ENCODE peak calls at places on chromosomes 6 and 20, in seven cellular contexts. K is H1, W is neural progenitor cell, U is osteoblast, O is HCT116, B is PC-9, J is mammary epithelial cell. H is an unnamed sample. For H3K79me2, the result is how much of the 10 kb centered on the place peaks cover.

GRCh38 chr6:28511628-28512300 is 3.8 kb downstream of the GPX6 start:
- DNase-seq in O (no peak), J (no peak), W (no peak), B (no peak), U (no peak), K (no peak), H (no peak)

GRCh38 chr6:35664945-35665344 is 23.8 kb downstream of the FKBP5 start:
- DNase-seq in W (no peak), O (no peak), J (no peak), U (no peak), B (no peak), K (no peak), H (no peak)

GRCh38 chr20:35055445-35056276 is 36.9 kb downstream of the TRPC4AP start:
- DNase-seq in K (no peak), B (no peak), O (no peak), U (peak), W (no peak), J (no peak), H (no peak)

GRCh38 chr6:91590191-91590590 is 1003.3 kb upstream of the MAP3K7 start:
- DNase-seq in W (peak), B (no peak), K (no peak), U (no peak), J (no peak), O (no peak), H (no peak)

GRCh38 chr6:14165091-14165490 is 47.5 kb downstream of the CD83 start:
- DNase-seq in W (no peak), K (no peak), O (no peak), J (peak), B (no peak), U (peak), H (no peak)

GRCh38 chr6:76779068-76779467 is 684.2 kb downstream of the HTR1B start:
- DNase-seq in J (no peak), O (no peak), B (no peak), U (no peak), W (no peak), K (no peak), H (peak)

GRCh38 chr20:44065401-44066340 is 121.3 kb downstream of the JPH2 start:
- DNase-seq in U (peak), J (no peak), O (no peak), K (peak), B (no peak), W (no peak), H (no peak)

GRCh38 chr20:11124849-11125505 is 451.2 kb upstream of the JAG1 start:
- DNase-seq in J (no peak), O (no peak), U (no peak), B (no peak), W (no peak), K (no peak), H (peak)

GRCh38 chr20:50129662-50130345 is 16.9 kb upstream of the UBE2V1 start:
- DNase-seq in O (no peak), U (peak), K (no peak), J (no peak), B (no peak), W (no peak), H (no peak)

GRCh38 chr6:12423852-12424251 is 133.7 kb downstream of the EDN1 start:
- DNase-seq in O (no peak), B (no peak), W (no peak), U (no peak), J (no peak), K (no peak), H (no peak)

GRCh38 chr6:162373192-162373591 is 354.4 kb downstream of the PRKN start:
- DNase-seq in K (no peak), U (no peak), B (no peak), O (no peak), W (no peak), J (no peak), H (no peak)

GRCh38 chr20:10739575-10739974 is 65.8 kb upstream of the JAG1 start:
- DNase-seq in K (no peak), J (peak), O (no peak), U (peak), W (no peak), B (peak), H (peak)

GRCh38 chr6:79066330-79066729 is 11.7 kb downstream of the PHIP start:
- DNase-seq in W (no peak), J (no peak), U (no peak), B (no peak), K (no peak), O (no peak), H (no peak)

GRCh38 chr20:44637490-44638372 is 13.8 kb downstream of the ADA start:
- DNase-seq in U (no peak), O (no peak), J (no peak), K (no peak), B (no peak), W (no peak), H (no peak)

GRCh38 chr6:100833972-100834574 is 47.1 kb downstream of the ASCC3 start:
- DNase-seq in W (no peak), O (no peak), J (no peak), U (no peak), B (no peak), K (no peak), H (no peak)

GRCh38 chr6:43671801-43672690 is 15.5 kb downstream of the MRPS18A start:
- DNase-seq in U (peak), K (no peak), J (no peak), B (no peak), W (no peak), O (no peak), H (no peak)

GRCh38 chr20:48260370-48260769 is 475.1 kb upstream of the SULF2 start:
- DNase-seq in J (no peak), B (no peak), U (no peak), K (no peak), O (no peak), W (no peak), H (no peak)

GRCh38 chr20:43915209-43916072 is 789 bp downstream of the TOX2 start:
- DNase-seq in B (no peak), K (peak), J (no peak), O (no peak), W (peak), U (no peak), H (peak)

GRCh38 chr20:47642118-47642517 is 140.4 kb downstream of the NCOA3 start:
- DNase-seq in K (no peak), B (no peak), O (no peak), W (no peak), J (no peak), U (no peak), H (no peak)

GRCh38 chr20:46229478-46229877 is 78.8 kb downstream of the CDH22 start:
- DNase-seq in W (peak), J (no peak), K (no peak), B (no peak), O (no peak), U (no peak), H (no peak)

GRCh38 chr20:46285072-46285471 is 23.2 kb downstream of the CDH22 start:
- DNase-seq in K (no peak), W (no peak), U (no peak), O (no peak), B (no peak), J (no peak), H (no peak)

GRCh38 chr6:15410126-15410391 is 164.2 kb downstream of the JARID2 start:
- DNase-seq in J (no peak), W (no peak), K (peak), B (no peak), O (no peak), U (no peak), H (no peak)

GRCh38 chr6:32622545-32623401 is 14.4 kb upstream of the HLA-DQA1 start:
- DNase-seq in J (peak), K (no peak), O (no peak), B (peak), W (peak), U (no peak), H (no peak)

GRCh38 chr6:77652739-77653138 is at the start of gene MEI4:
- DNase-seq in O (no peak), U (no peak), B (no peak), W (no peak), K (no peak), J (no peak), H (no peak)

GRCh38 chr6:146281963-146282362 is 253.1 kb downstream of the GRM1 start:
- DNase-seq in B (no peak), U (no peak), J (no peak), K (no peak), O (no peak), W (no peak), H (no peak)

GRCh38 chr6:24797596-24798216 is 1.0 kb downstream of the ARMH2 start:
- DNase-seq in U (no peak), O (no peak), J (no peak), W (no peak), B (no peak), K (no peak), H (no peak)

GRCh38 chr20:45822863-45823262 is 4.2 kb downstream of the TNNC2 start:
- DNase-seq in J (peak), K (no peak), B (peak), W (no peak), O (no peak), U (peak), H (no peak)

GRCh38 chr6:85945454-85946185 is 302.9 kb upstream of the SYNCRIP start:
- DNase-seq in K (no peak), J (no peak), U (no peak), O (no peak), B (no peak), W (no peak), H (no peak)

GRCh38 chr20:6420336-6420735 is 297.5 kb upstream of the FERMT1 start:
- DNase-seq in B (no peak), K (no peak), O (no peak), W (no peak), U (no peak), J (no peak), H (no peak)

GRCh38 chr20:64084209-64085152 is at the start of gene LKAAEAR1:
- DNase-seq in W (peak), J (no peak), O (no peak), K (peak), U (peak), B (no peak), H (no peak)

GRCh38 chr6:89787660-89788338 is 31.8 kb downstream of the MDN1 start:
- DNase-seq in K (no peak), O (no peak), U (no peak), J (no peak), W (no peak), B (no peak), H (no peak)

GRCh38 chr6:148448371-148449010 is 105.9 kb downstream of the SASH1 start:
- DNase-seq in U (no peak), J (no peak), K (no peak), O (no peak), B (no peak), W (no peak), H (peak)

GRCh38 chr6:39887692-39888450 is 46.4 kb downstream of the MOCS1 start:
- DNase-seq in W (peak), O (no peak), K (no peak), J (no peak), U (peak), B (no peak), H (peak)

GRCh38 chr6:4313044-4313686 is 177.8 kb upstream of the ECI2 start:
- DNase-seq in W (peak), U (peak), K (no peak), O (peak), J (peak), B (peak), H (peak)

GRCh38 chr20:31508517-31509244 is 5.6 kb upstream of the HM13 start:
- DNase-seq in J (no peak), W (no peak), U (no peak), K (no peak), B (no peak), O (no peak), H (no peak)

GRCh38 chr6:53794073-53794719 is 609 bp upstream of the LRRC1 start:
- DNase-seq in K (peak), W (peak), O (peak), U (peak), B (no peak), J (peak), H (peak)

GRCh38 chr6:56220078-56220477 is 27.3 kb downstream of the COL21A1 start:
- DNase-seq in B (no peak), J (peak), U (no peak), W (no peak), O (no peak), K (no peak), H (no peak)

GRCh38 chr6:19838442-19839236 is 1.5 kb downstream of the ID4 start:
- DNase-seq in K (peak), W (peak), O (peak), J (peak), B (peak), U (no peak), H (no peak)

GRCh38 chr6:33747823-33748222 is 1.1 kb upstream of the IP6K3 start:
- DNase-seq in O (no peak), W (no peak), U (no peak), B (no peak), J (no peak), K (no peak), H (no peak)

GRCh38 chr20:16350465-16350864 is 222.8 kb downstream of the KIF16B start:
- DNase-seq in O (no peak), U (peak), J (peak), W (no peak), K (no peak), B (no peak), H (no peak)

DNA sequence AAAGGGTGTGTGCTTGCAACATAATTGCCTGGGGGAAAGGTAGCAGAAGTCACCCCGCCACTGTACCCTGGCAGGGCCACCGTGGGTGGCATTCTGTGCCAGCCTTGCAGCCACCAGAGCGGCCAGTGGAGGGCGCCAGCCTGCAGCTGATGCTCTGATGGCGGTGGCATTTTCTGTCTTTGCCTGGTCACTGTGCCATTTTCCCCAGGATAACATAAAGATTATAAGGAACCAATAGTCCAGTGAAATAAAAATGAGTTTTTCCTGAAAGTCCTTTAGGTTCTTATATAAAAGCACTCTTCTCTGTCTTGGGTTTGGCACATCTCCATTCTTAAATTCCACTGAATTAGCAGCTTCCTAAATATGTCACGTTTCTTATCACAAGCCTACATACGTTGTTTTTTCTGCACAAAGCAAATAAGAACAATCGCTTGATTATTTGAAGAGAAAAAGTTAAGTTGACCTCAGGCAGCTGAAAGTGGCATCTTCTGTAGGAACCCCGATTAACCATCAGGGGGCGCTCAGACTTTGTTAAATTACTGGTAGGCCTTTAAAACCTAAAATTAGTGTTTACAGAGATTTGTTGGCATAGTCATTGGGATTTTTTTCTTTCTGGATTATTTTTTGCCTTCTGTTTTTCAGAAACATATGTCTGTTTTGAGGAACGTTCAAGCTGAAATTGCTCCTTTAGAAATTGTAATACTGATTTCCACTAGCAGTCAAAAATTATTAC is 67.3 kb upstream of the XRN2 start:
- DNase-seq in K (peak), B (peak), U (peak), O (peak), J (peak), W (peak), H (peak)
- H2AFZ ChIP-seq in K (no peak), B (peak), U (no peak), O (no peak), J (no peak), W (no peak), H (no peak)

GRCh38 chr6:41638801-41639555 is 710 bp downstream of the MDFI start:
- DNase-seq in U (peak), B (no peak), J (peak), O (no peak), K (peak), W (peak), H (peak)

GRCh38 chr6:41637179-41638001 is 878 bp upstream of the MDFI start:
- DNase-seq in U (peak), O (no peak), J (peak), K (peak), W (peak), B (peak), H (peak)

GRCh38 chr6:41636803-41637178 is 1.5 kb upstream of the MDFI start:
- DNase-seq in O (peak), B (peak), U (peak), K (peak), W (peak), J (peak), H (peak)

GRCh38 chr6:41639556-41640371 is 1.5 kb downstream of the MDFI start:
- DNase-seq in B (no peak), K (peak), W (no peak), J (no peak), O (no peak), U (peak), H (no peak)

GRCh38 chr6:41638002-41638800 is at the start of gene MDFI:
- DNase-seq in W (peak), J (peak), O (no peak), U (peak), K (peak), B (no peak), H (peak)
- H3K79me2 ChIP-seq in W (under half), J (half or more), O (under half), U (under half), K (under half), B (under half), H (under half)

GRCh38 chr6:121614115-121614514 is 178.7 kb downstream of the GJA1 start:
- DNase-seq in U (peak), O (no peak), K (no peak), B (no peak), J (no peak), W (no peak), H (peak)

GRCh38 chr6:121603486-121603885 is 168.0 kb downstream of the GJA1 start:
- DNase-seq in K (no peak), U (no peak), J (no peak), O (no peak), W (no peak), B (no peak), H (no peak)

GRCh38 chr6:121612916-121613315 is 177.5 kb downstream of the GJA1 start:
- DNase-seq in O (no peak), J (peak), B (no peak), K (no peak), U (no peak), W (no peak), H (no peak)

GRCh38 chr6:121607716-121608115 is 172.3 kb downstream of the GJA1 start:
- DNase-seq in J (no peak), U (no peak), W (no peak), B (no peak), O (no peak), K (no peak), H (no peak)

DNA sequence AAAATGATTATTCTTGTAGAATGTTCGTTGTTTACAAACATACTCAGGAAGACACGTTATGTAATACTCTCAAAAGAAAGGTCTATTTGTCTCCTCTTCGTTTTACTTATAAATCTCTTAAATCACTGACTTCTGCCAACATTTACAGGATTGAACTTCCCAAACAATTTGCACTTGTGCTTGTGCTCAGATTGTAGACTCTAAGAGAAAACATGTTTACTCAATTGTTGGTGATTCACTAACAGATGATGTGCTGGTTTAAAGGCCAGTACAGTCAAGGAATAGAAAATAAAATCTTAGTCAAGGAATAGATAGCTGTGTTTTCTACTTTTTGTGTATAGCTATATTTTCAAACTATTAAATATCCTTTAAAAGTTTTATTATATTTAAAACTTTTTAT is 172.8 kb downstream of the GJA1 start:
- DNase-seq in K (no peak), B (no peak), W (no peak), O (no peak), J (no peak), U (no peak), H (no peak)
- H2AFZ ChIP-seq in K (no peak), B (peak), W (no peak), O (no peak), J (no peak), U (peak), H (no peak)

GRCh38 chr6:45457141-45457540 is 79.4 kb upstream of the SUPT3H start:
- DNase-seq in B (no peak), O (no peak), W (no peak), J (peak), K (no peak), U (no peak), H (no peak)

GRCh38 chr6:45450132-45450531 is 72.4 kb upstream of the SUPT3H start:
- DNase-seq in B (no peak), K (no peak), J (no peak), O (no peak), W (no peak), U (no peak), H (no peak)

GRCh38 chr6:45450801-45451200 is 73.1 kb upstream of the SUPT3H start:
- DNase-seq in J (no peak), B (no peak), U (no peak), W (no peak), K (no peak), O (no peak), H (no peak)

GRCh38 chr6:45455408-45455807 is 77.7 kb upstream of the SUPT3H start:
- DNase-seq in J (no peak), U (no peak), W (no peak), K (no peak), B (no peak), O (no peak), H (no peak)

DNA sequence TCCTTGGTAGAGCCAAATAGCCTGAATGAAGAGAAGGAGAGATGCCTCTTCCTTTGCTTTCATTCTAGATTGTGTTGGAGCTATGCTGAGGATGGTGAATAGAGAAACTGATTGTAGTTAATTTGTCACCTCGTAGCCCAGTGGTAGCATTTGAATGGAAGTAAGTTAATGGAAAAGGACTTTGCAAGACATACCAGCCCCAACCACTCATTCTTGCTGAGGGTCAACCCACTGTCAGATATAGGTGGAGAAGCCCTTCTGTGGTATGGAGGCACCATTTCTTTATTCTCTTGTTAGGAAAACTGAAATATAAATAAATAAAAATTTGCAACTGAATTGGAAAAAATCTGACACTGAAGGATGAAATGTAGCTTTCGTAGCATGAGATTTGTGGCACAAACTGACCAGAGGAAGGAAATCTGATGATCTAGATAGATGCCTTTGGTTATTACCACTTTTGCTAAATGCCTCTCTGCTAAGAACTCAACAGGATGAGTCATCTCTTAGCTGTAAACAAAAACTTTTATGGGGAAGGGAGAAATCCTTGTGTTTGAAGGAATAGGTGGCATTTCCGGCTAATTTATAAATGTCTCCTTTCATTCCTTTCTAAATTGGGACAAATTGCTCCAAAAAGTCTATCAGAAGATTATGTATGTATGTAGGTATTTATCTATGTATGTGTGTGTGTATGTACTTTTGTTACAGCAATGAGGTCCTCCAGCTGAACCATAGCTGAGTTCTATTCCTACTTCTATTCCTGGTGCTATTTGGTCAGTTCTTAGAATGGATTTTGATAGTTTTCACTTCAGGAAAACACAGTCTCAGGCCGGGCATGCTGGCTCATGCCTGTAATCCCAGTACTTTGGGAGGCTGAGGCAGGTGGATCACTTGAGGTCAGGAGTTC is 76.5 kb upstream of the SUPT3H start:
- DNase-seq in O (no peak), B (no peak), K (no peak), J (peak), U (no peak), W (no peak), H (peak)
- H3K79me2 ChIP-seq in O (under half), B (under half), K (under half), J (under half), U (under half), W (under half), H (under half)

H was measured in endothelial cell of umbilical vein.